ENCODE peak calls at places on chromosomes 5 and 9, in seven cellular contexts. H, F, B, Y, J, L and K are unnamed samples.

GRCh38 chr5:165594693-165595092 is 2089.3 kb downstream of the MAT2B start:
- DNase-seq in F (no peak), L (no peak), Y (no peak), B (no peak), H (no peak), J (no peak), K (no peak)

GRCh38 chr5:81924467-81924866 is 47.4 kb upstream of the ATG10 start:
- DNase-seq in L (no peak), H (no peak), Y (no peak), F (no peak), B (no peak), J (no peak), K (no peak)

GRCh38 chr5:16304846-16305245 is 125.3 kb upstream of the MARCHF11 start:
- DNase-seq in Y (no peak), L (no peak), J (no peak), F (no peak), H (no peak), B (peak; percentile 34), K (peak; percentile 4)

GRCh38 chr5:8456846-8457186 is 587.9 kb downstream of the MTRR start:
- DNase-seq in H (no peak), L (no peak), Y (no peak), F (no peak), J (no peak), B (peak; percentile 2), K (peak; percentile 3)

GRCh38 chr9:38620483-38621433 is at the start of gene ANKRD18A:
- DNase-seq in B (peak; percentile 35), J (peak; percentile 85), F (peak; percentile 87), L (peak; percentile 87), H (peak; percentile 88), Y (no peak), K (peak; percentile 41)

GRCh38 chr9:1173211-1173610 is 123.1 kb downstream of the DMRT2 start:
- DNase-seq in Y (no peak), B (no peak), J (no peak), F (no peak), L (no peak), H (no peak), K (no peak)

GRCh38 chr9:121815084-121815483 is 163.7 kb downstream of the DAB2IP start:
- DNase-seq in F (no peak), J (no peak), B (no peak), Y (no peak), L (no peak), H (no peak), K (no peak)

GRCh38 chr5:151270599-151270998 is 17.6 kb downstream of the GM2A start:
- DNase-seq in L (no peak), J (no peak), B (peak; percentile 82), F (no peak), Y (no peak), H (no peak), K (peak; percentile 85)

GRCh38 chr5:127254729-127255284 is 35.8 kb upstream of the MEGF10 start:
- DNase-seq in Y (no peak), L (no peak), F (no peak), B (peak; percentile 85), H (no peak), J (no peak), K (peak; percentile 78)

GRCh38 chr5:159105318-159106053 is 5.8 kb upstream of the EBF1 start:
- DNase-seq in L (no peak), F (no peak), Y (no peak), B (no peak), H (no peak), J (no peak), K (no peak)

GRCh38 chr9:111731916-111732315 is 62.8 kb downstream of the SHOC1 start:
- DNase-seq in J (no peak), F (no peak), L (no peak), Y (no peak), B (peak; percentile 61), H (no peak), K (peak; percentile 11)

GRCh38 chr9:127123239-127123935 is 952 bp upstream of the ANGPTL2 start:
- DNase-seq in F (no peak), H (no peak), J (no peak), L (peak; percentile 43), Y (no peak), B (no peak), K (no peak)

GRCh38 chr5:11777096-11777495 is 127.2 kb downstream of the CTNND2 start:
- DNase-seq in B (no peak), H (no peak), F (no peak), L (no peak), Y (no peak), J (no peak), K (no peak)

GRCh38 chr9:70049236-70049635 is 5.6 kb downstream of the MAMDC2 start:
- DNase-seq in J (no peak), B (peak; percentile 67), H (no peak), Y (no peak), L (peak; percentile 45), F (no peak), K (peak; percentile 79)

GRCh38 chr5:169249001-169249400 is 51.9 kb downstream of the SLIT3 start:
- DNase-seq in F (no peak), H (no peak), L (no peak), J (no peak), B (no peak), Y (no peak), K (no peak)

GRCh38 chr9:35729700-35730485 is 2.1 kb downstream of the TLN1 start:
- DNase-seq in B (peak; percentile 96), F (no peak), L (peak; percentile 59), Y (no peak), H (no peak), J (no peak), K (peak; percentile 91)

GRCh38 chr5:132268698-132269551 is 11.4 kb downstream of the PDLIM4 start:
- DNase-seq in H (no peak), L (no peak), J (no peak), F (peak; percentile 50), Y (no peak), B (peak; percentile 54), K (peak; percentile 76)

GRCh38 chr5:180084638-180085561 is 13.3 kb upstream of the RNF130 start:
- DNase-seq in Y (no peak), J (no peak), B (no peak), F (no peak), H (no peak), L (peak; percentile 88), K (no peak)